ENCODE peak calls at places on chromosome 12, in ten cellular contexts. One of them, this sample, is unnamed.

GRCh38 chr12:34402899-34403705 is 380.8 kb downstream of the ALG10 start:
- DNase-seq in A549: no peak
- DNase-seq in H1: no peak
- DNase-seq in colonic mucosa: peak; percentile 10
- DNase-seq in Karpas-422: no peak
- DNase-seq in endodermal cell: peak; percentile 30
- DNase-seq in left lung: peak; percentile 67
- DNase-seq in Peyer's patch: peak; percentile 37
- DNase-seq in GM23248: no peak
- DNase-seq in lung: peak; percentile 27
- DNase-seq in this sample: no peak

GRCh38 chr12:66279127-66279712 is 23.1 kb upstream of the HELB start:
- DNase-seq in GM23248: peak; percentile 51
- DNase-seq in lung: no peak
- DNase-seq in H1: no peak
- DNase-seq in left lung: no peak
- DNase-seq in Karpas-422: peak; percentile 41
- DNase-seq in colonic mucosa: no peak
- DNase-seq in endodermal cell: peak; percentile 80
- DNase-seq in Peyer's patch: no peak
- DNase-seq in A549: peak; percentile 21
- DNase-seq in this sample: peak; percentile 40

GRCh38 chr12:31591308-31591901 is 469 bp upstream of the DENND5B start:
- DNase-seq in GM23248: peak; percentile 43
- DNase-seq in A549: peak; percentile 29
- DNase-seq in H1: no peak
- DNase-seq in left lung: no peak
- DNase-seq in Karpas-422: peak; percentile 52
- DNase-seq in Peyer's patch: peak; percentile 52
- DNase-seq in lung: no peak
- DNase-seq in colonic mucosa: peak; percentile 25
- DNase-seq in endodermal cell: peak; percentile 69
- DNase-seq in this sample: no peak

GRCh38 chr12:94157891-94158495 is 9.6 kb downstream of the PLXNC1 start:
- DNase-seq in Peyer's patch: no peak
- DNase-seq in Karpas-422: no peak
- DNase-seq in left lung: peak; percentile 59
- DNase-seq in lung: no peak
- DNase-seq in A549: no peak
- DNase-seq in GM23248: no peak
- DNase-seq in H1: no peak
- DNase-seq in colonic mucosa: no peak
- DNase-seq in endodermal cell: no peak
- DNase-seq in this sample: no peak

GRCh38 chr12:92905258-92905810 is 23.8 kb downstream of the EEA1 start:
- DNase-seq in Karpas-422: no peak
- DNase-seq in GM23248: no peak
- DNase-seq in Peyer's patch: no peak
- DNase-seq in left lung: no peak
- DNase-seq in colonic mucosa: no peak
- DNase-seq in lung: no peak
- DNase-seq in H1: no peak
- DNase-seq in endodermal cell: no peak
- DNase-seq in A549: no peak
- DNase-seq in this sample: no peak

GRCh38 chr12:32298917-32299316 is 100.4 kb upstream of the FGD4 start:
- DNase-seq in endodermal cell: no peak
- DNase-seq in Peyer's patch: no peak
- DNase-seq in GM23248: peak; percentile 56
- DNase-seq in A549: no peak
- DNase-seq in lung: no peak
- DNase-seq in H1: no peak
- DNase-seq in colonic mucosa: no peak
- DNase-seq in left lung: no peak
- DNase-seq in Karpas-422: peak; percentile 74
- DNase-seq in this sample: no peak

GRCh38 chr12:56683-57346 is 9.8 kb upstream of the IQSEC3 start:
- DNase-seq in endodermal cell: peak; percentile 66
- DNase-seq in Peyer's patch: no peak
- DNase-seq in colonic mucosa: no peak
- DNase-seq in GM23248: no peak
- DNase-seq in H1: no peak
- DNase-seq in A549: no peak
- DNase-seq in lung: no peak
- DNase-seq in Karpas-422: peak; percentile 60
- DNase-seq in left lung: no peak
- DNase-seq in this sample: no peak

GRCh38 chr12:53952335-53952694 is 2.4 kb upstream of the HOXC12 start:
- DNase-seq in lung: no peak
- DNase-seq in Peyer's patch: no peak
- DNase-seq in H1: no peak
- DNase-seq in Karpas-422: no peak
- DNase-seq in colonic mucosa: no peak
- DNase-seq in left lung: peak; percentile 49
- DNase-seq in GM23248: peak; percentile 46
- DNase-seq in endodermal cell: peak; percentile 78
- DNase-seq in A549: no peak
- DNase-seq in this sample: no peak

GRCh38 chr12:93107514-93107942 is 178.4 kb upstream of the EEA1 start:
- DNase-seq in H1: no peak
- DNase-seq in left lung: no peak
- DNase-seq in GM23248: no peak
- DNase-seq in lung: no peak
- DNase-seq in colonic mucosa: no peak
- DNase-seq in endodermal cell: no peak
- DNase-seq in Karpas-422: no peak
- DNase-seq in Peyer's patch: no peak
- DNase-seq in A549: no peak
- DNase-seq in this sample: no peak

DNA sequence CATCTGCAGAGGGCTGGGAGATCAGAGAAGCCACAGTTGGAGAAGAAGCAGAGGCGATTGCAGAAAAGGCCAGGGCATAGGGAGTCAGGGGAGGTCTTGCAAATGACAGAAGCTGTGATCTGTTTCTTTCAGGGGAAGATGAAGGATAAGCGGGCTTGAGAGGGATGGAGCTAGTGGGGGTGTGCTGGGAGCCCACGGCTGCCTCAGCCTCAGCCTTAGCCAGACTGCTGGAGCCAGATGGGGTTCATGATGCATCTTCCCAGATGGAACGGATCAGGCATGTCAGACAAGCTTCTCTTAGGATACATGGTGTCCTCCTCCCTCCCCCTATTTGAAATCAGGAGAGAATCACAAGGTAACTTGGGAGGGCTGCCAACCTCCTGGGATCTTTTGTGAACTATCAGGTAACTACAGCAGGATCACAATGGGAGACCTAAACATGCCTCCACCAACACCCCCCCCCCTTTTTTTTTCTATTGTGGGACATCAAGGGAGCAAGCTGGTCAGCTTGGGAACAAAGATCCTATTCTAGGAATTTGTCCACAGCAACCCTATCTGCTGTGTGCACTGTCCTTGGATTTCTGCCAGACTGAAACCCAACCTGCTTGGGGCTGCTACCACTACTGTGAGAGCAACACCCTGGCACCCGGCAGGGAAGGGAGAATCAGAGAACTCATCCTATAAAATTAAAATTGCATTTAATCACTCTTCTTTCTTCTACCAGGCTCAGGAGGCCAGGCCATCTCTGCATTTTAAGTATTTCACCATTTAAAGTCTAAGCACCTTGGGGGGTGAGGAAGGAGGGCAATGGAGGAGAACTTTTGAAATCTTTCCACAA is 10.7 kb upstream of the ATP2A2 start:
- DNase-seq in Karpas-422: no peak
- DNase-seq in left lung: no peak
- DNase-seq in lung: no peak
- DNase-seq in colonic mucosa: no peak
- DNase-seq in endodermal cell: peak; percentile 66
- DNase-seq in H1: no peak
- DNase-seq in Peyer's patch: no peak
- DNase-seq in GM23248: peak; percentile 81
- DNase-seq in A549: peak; percentile 65
- DNase-seq in this sample: peak; percentile 49
- H3K27ac ChIP-seq in Karpas-422: no peak overlapping the region
- H3K27ac ChIP-seq in left lung: no peak overlapping the region
- H3K27ac ChIP-seq in lung: no peak overlapping the region
- H3K27ac ChIP-seq in colonic mucosa: no peak overlapping the region
- H3K27ac ChIP-seq in endodermal cell: no peak overlapping the region
- H3K27ac ChIP-seq in H1: no peak overlapping the region
- H3K27ac ChIP-seq in Peyer's patch: peak overlapping the region; percentile 68
- H3K27ac ChIP-seq in GM23248: peak overlapping the region; percentile 84
- H3K27ac ChIP-seq in A549: peak overlapping the region; percentile 99
- H3K27ac ChIP-seq in this sample: no peak overlapping the region

DNA sequence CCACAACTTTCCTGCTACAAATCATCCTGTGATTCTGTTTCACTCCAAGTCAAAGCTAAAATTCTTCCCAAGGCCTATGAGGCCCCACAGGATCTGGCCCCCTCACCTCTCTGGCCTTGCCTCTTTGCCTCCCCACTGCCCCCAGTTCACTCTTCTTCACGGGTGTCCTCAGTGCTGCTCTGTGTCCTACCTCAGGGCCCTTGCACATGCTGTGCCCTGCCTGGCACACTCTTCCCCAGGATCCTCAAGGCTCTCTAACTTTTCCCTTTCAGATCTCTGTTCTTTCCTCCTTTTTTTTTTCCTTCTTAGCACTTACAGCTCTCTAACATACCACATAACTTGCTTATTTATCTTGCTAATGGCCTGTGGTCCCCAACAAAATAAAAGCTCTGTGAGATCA is 29.2 kb downstream of the RASAL1 start:
- DNase-seq in Karpas-422: no peak
- DNase-seq in endodermal cell: no peak
- DNase-seq in A549: no peak
- DNase-seq in Peyer's patch: no peak
- DNase-seq in colonic mucosa: no peak
- DNase-seq in H1: no peak
- DNase-seq in lung: no peak
- DNase-seq in GM23248: no peak
- DNase-seq in left lung: no peak
- DNase-seq in this sample: no peak
- H3K27ac ChIP-seq in Karpas-422: no peak overlapping the region
- H3K27ac ChIP-seq in endodermal cell: no peak overlapping the region
- H3K27ac ChIP-seq in A549: no peak overlapping the region
- H3K27ac ChIP-seq in Peyer's patch: no peak overlapping the region
- H3K27ac ChIP-seq in colonic mucosa: no peak overlapping the region
- H3K27ac ChIP-seq in H1: no peak overlapping the region
- H3K27ac ChIP-seq in lung: no peak overlapping the region
- H3K27ac ChIP-seq in GM23248: no peak overlapping the region
- H3K27ac ChIP-seq in left lung: no peak overlapping the region
- H3K27ac ChIP-seq in this sample: no peak overlapping the region

GRCh38 chr12:121132601-121133481 is at the start of gene P2RX7:
- DNase-seq in left lung: peak; percentile 91
- DNase-seq in colonic mucosa: peak; percentile 81
- DNase-seq in endodermal cell: peak; percentile 92
- DNase-seq in Karpas-422: no peak
- DNase-seq in H1: peak; percentile 39
- DNase-seq in lung: peak; percentile 67
- DNase-seq in GM23248: peak; percentile 91
- DNase-seq in Peyer's patch: peak; percentile 82
- DNase-seq in A549: peak; percentile 59
- DNase-seq in this sample: peak; percentile 15

GRCh38 chr12:121131941-121132341 is 735 bp upstream of the P2RX7 start:
- DNase-seq in left lung: no peak
- DNase-seq in endodermal cell: no peak
- DNase-seq in A549: no peak
- DNase-seq in colonic mucosa: no peak
- DNase-seq in lung: no peak
- DNase-seq in GM23248: no peak
- DNase-seq in Peyer's patch: no peak
- DNase-seq in Karpas-422: no peak
- DNase-seq in H1: no peak
- DNase-seq in this sample: no peak

GRCh38 chr12:121135320-121135719 is 2.6 kb downstream of the P2RX7 start:
- DNase-seq in colonic mucosa: no peak
- DNase-seq in left lung: no peak
- DNase-seq in endodermal cell: no peak
- DNase-seq in GM23248: no peak
- DNase-seq in Peyer's patch: no peak
- DNase-seq in H1: no peak
- DNase-seq in Karpas-422: no peak
- DNase-seq in lung: no peak
- DNase-seq in A549: no peak
- DNase-seq in this sample: no peak

GRCh38 chr12:121130866-121131373 is 1.8 kb upstream of the P2RX7 start:
- DNase-seq in Karpas-422: no peak
- DNase-seq in colonic mucosa: no peak
- DNase-seq in Peyer's patch: no peak
- DNase-seq in H1: no peak
- DNase-seq in endodermal cell: no peak
- DNase-seq in A549: no peak
- DNase-seq in GM23248: no peak
- DNase-seq in lung: no peak
- DNase-seq in left lung: no peak
- DNase-seq in this sample: no peak

DNA sequence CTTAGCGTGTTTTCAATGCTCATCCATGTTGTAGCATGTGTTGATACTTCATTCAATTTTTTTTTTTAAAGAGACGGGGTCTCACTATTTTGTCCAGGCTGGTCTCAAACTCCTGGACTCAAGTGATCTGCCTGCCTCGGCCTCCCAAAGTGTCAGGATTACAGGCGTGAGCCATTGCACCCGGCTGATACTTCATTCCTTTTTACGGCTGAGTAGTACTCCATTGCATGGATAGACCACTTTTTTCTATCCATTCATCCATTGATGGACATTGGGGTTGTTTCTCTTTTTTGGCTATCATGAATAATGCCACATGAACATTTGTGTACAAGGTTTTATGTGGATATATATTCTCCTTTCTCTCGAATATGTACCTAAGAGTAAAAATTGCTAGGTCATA is 1.2 kb downstream of the P2RX7 start:
- DNase-seq in Karpas-422: no peak
- DNase-seq in left lung: no peak
- DNase-seq in Peyer's patch: no peak
- DNase-seq in lung: no peak
- DNase-seq in A549: no peak
- DNase-seq in GM23248: no peak
- DNase-seq in H1: no peak
- DNase-seq in colonic mucosa: no peak
- DNase-seq in endodermal cell: no peak
- DNase-seq in this sample: no peak
- H3K27ac ChIP-seq in Karpas-422: no peak overlapping the region
- H3K27ac ChIP-seq in left lung: peak overlapping the region; percentile 85
- H3K27ac ChIP-seq in Peyer's patch: no peak overlapping the region
- H3K27ac ChIP-seq in lung: no peak overlapping the region
- H3K27ac ChIP-seq in A549: no peak overlapping the region
- H3K27ac ChIP-seq in GM23248: no peak overlapping the region
- H3K27ac ChIP-seq in H1: no peak overlapping the region
- H3K27ac ChIP-seq in colonic mucosa: no peak overlapping the region
- H3K27ac ChIP-seq in endodermal cell: no peak overlapping the region
- H3K27ac ChIP-seq in this sample: no peak overlapping the region

DNA sequence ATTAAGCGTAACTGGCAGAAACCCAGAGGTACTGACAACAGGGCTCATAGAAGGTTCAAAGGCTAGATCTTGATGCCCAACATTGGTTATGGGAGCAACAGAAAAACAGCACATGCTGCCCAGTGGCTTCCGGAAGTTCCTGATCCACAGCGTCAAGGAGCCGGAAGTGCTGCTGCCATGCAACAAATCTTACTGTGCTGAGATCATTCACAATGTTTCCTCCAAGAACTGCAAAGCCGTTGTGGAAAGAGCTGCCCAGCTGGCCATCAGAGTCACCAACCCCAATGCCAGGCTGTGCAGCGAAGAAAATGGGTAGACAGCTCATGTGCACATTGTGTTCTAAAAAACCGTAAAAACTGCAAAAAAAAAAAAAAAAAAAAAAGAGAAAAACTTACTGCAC is 192.3 kb downstream of the MON2 start:
- DNase-seq in GM23248: peak; percentile 41
- DNase-seq in Peyer's patch: no peak
- DNase-seq in Karpas-422: no peak
- DNase-seq in colonic mucosa: no peak
- DNase-seq in A549: no peak
- DNase-seq in endodermal cell: peak; percentile 74
- DNase-seq in H1: no peak
- DNase-seq in lung: no peak
- DNase-seq in left lung: no peak
- DNase-seq in this sample: no peak
- H3K27ac ChIP-seq in GM23248: no peak overlapping the region
- H3K27ac ChIP-seq in Peyer's patch: no peak overlapping the region
- H3K27ac ChIP-seq in Karpas-422: no peak overlapping the region
- H3K27ac ChIP-seq in colonic mucosa: no peak overlapping the region
- H3K27ac ChIP-seq in A549: no peak overlapping the region
- H3K27ac ChIP-seq in endodermal cell: peak overlapping the region; percentile 89
- H3K27ac ChIP-seq in H1: no peak overlapping the region
- H3K27ac ChIP-seq in lung: no peak overlapping the region
- H3K27ac ChIP-seq in left lung: no peak overlapping the region
- H3K27ac ChIP-seq in this sample: no peak overlapping the region